ENCODE peak calls at places on chromosomes 11 and 22, in four cellular contexts. S is iris pigment epithelial cell; D is GOT3; T is activated naive CD8-positive, alpha-beta T cell treated with anti-CD3 and anti-CD28 coated beads, Interleukin-2, amount 50 U/mL, for 24 hours. E is an unnamed sample.

GRCh38 chr11:44186531-44186930 is 91.1 kb downstream of the EXT2 start:
- DNase-seq in S (no peak), D (no peak), T (no peak), E (no peak)

GRCh38 chr22:29727248-29727551 is 7.4 kb downstream of the CABP7 start:
- DNase-seq in S (peak; percentile 39), D (no peak), T (peak; percentile 24), E (no peak)

GRCh38 chr11:61021661-61022212 is 50.3 kb downstream of the CD6 start:
- DNase-seq in S (no peak), D (no peak), T (peak; percentile 82), E (no peak)

GRCh38 chr11:11640152-11640551 is 18.3 kb upstream of the GALNT18 start:
- DNase-seq in S (no peak), D (no peak), T (no peak), E (no peak)

GRCh38 chr11:96314326-96315050 is 28.5 kb downstream of the MAML2 start:
- DNase-seq in S (peak; percentile 84), D (no peak), T (no peak), E (no peak)

GRCh38 chr22:22060200-22061084 is 77.9 kb upstream of the TOP3B start:
- DNase-seq in S (peak; percentile 24), D (no peak), T (peak; percentile 77), E (no peak)

GRCh38 chr11:88474655-88475054 is 137.1 kb upstream of the CTSC start:
- DNase-seq in S (no peak), D (no peak), T (no peak), E (no peak)

GRCh38 chr11:118198370-118198769 is 21.9 kb upstream of the SCN2B start:
- DNase-seq in S (peak; percentile 58), D (no peak), T (peak; percentile 94), E (no peak)

GRCh38 chr11:66891849-66892660 is 35.2 kb downstream of the LRFN4 start:
- DNase-seq in S (peak; percentile 97), D (no peak), T (peak; percentile 57), E (no peak)

GRCh38 chr11:74696932-74697687 is 34.1 kb downstream of the CHRDL2 start:
- DNase-seq in S (peak; percentile 97), D (no peak), T (no peak), E (no peak)

GRCh38 chr22:39297490-39298193 is 21.8 kb downstream of the RPL3 start:
- DNase-seq in S (no peak), D (no peak), T (no peak), E (no peak)

GRCh38 chr22:20206709-20207215 is 55.9 kb upstream of the CCDC188 start:
- DNase-seq in S (peak; percentile 31), D (no peak), T (peak; percentile 17), E (no peak)

GRCh38 chr11:61294717-61295595 is at the start of gene VWCE:
- DNase-seq in S (peak; percentile 63), D (no peak), T (peak; percentile 80), E (no peak)

GRCh38 chr11:117232022-117232878 is at the start of the genes PCSK7 and RNF214:
- DNase-seq in S (peak; percentile 61), D (peak; percentile 36), T (peak; percentile 80), E (peak; percentile 18)

GRCh38 chr11:36540998-36541397 is 26.8 kb upstream of the RAG1 start:
- DNase-seq in S (peak; percentile 67), D (no peak), T (peak; percentile 26), E (no peak)

GRCh38 chr22:30221121-30221992 is 25.2 kb downstream of the LIF start:
- DNase-seq in S (no peak), D (no peak), T (peak; percentile 70), E (no peak)

GRCh38 chr22:32823024-32823730 is 21.7 kb downstream of the TIMP3 start:
- DNase-seq in S (peak; percentile 57), D (no peak), T (no peak), E (no peak)

GRCh38 chr11:63840356-63841060 is 1.6 kb downstream of the MARK2 start:
- DNase-seq in S (no peak), D (no peak), T (no peak), E (no peak)

GRCh38 chr22:19962246-19962908 is 20.8 kb upstream of the TXNRD2 start:
- DNase-seq in S (peak; percentile 77), D (no peak), T (peak; percentile 72), E (no peak)

GRCh38 chr11:64477675-64478074 is 113.3 kb upstream of the SLC22A12 start:
- DNase-seq in S (no peak), D (no peak), T (no peak), E (no peak)

GRCh38 chr22:40243891-40244290 is 66.2 kb downstream of the TNRC6B start:
- DNase-seq in S (no peak), D (no peak), T (no peak), E (no peak)

GRCh38 chr22:45891996-45892621 is 84.9 kb downstream of the WNT7B start:
- DNase-seq in S (no peak), D (no peak), T (no peak), E (no peak)

GRCh38 chr22:32618461-32619140 is 144.0 kb downstream of the FBXO7 start:
- DNase-seq in S (no peak), D (no peak), T (no peak), E (no peak)

GRCh38 chr11:12042215-12042676 is 33.8 kb upstream of the DKK3 start:
- DNase-seq in S (peak; percentile 98), D (no peak), T (no peak), E (no peak)

GRCh38 chr11:32563600-32563959 is 20.1 kb upstream of the EIF3M start:
- DNase-seq in S (no peak), D (no peak), T (no peak), E (no peak)

GRCh38 chr11:117010808-117011540 is 87.3 kb downstream of the SIK3 start:
- DNase-seq in S (peak; percentile 92), D (no peak), T (no peak), E (no peak)

GRCh38 chr11:87148749-87149148 is 111.0 kb downstream of the TMEM135 start:
- DNase-seq in S (no peak), D (no peak), T (no peak), E (no peak)

GRCh38 chr11:1406571-1407485 is 17.1 kb downstream of the BRSK2 start:
- DNase-seq in S (no peak), D (no peak), T (no peak), E (no peak)

GRCh38 chr11:60786811-60787567 is 1.9 kb downstream of the MS4A10 start:
- DNase-seq in S (peak; percentile 61), D (no peak), T (no peak), E (no peak)

GRCh38 chr11:1641096-1641495 is 11.5 kb downstream of the KRTAP5-5 start:
- DNase-seq in S (no peak), D (no peak), T (no peak), E (no peak)

GRCh38 chr11:57015679-57016078 is 27.0 kb downstream of the OR5AK2 start:
- DNase-seq in S (no peak), D (no peak), T (no peak), E (no peak)

E was measured in cortex of kidney.